ENCODE peak calls at places on chromosome 9, in five cellular contexts. R is SK-N-SH, T is H1, H is GM12891, Q is GM12878. U is an unnamed sample.

GRCh38 chr9:104088416-104088815 is 5.7 kb upstream of the SMC2 start:
- DNase-seq in T (no peak), R (no peak), Q (no peak), H (no peak), U (no peak)

GRCh38 chr9:37324691-37325490 is 97.6 kb upstream of the GRHPR start:
- DNase-seq in H (no peak), T (no peak), R (no peak), Q (no peak), U (no peak)

GRCh38 chr9:382383-382782 is 167.7 kb downstream of the DOCK8 start:
- DNase-seq in Q (no peak), R (no peak), T (no peak), H (no peak), U (no peak)

GRCh38 chr9:25935188-25935587 is 256.9 kb upstream of the TUSC1 start:
- DNase-seq in T (no peak), H (no peak), R (no peak), Q (no peak), U (no peak)

GRCh38 chr9:84271887-84272556 is 68.5 kb downstream of the SLC28A3 start:
- DNase-seq in H (no peak), Q (no peak), T (no peak), R (no peak), U (no peak)

GRCh38 chr9:132162764-132163456 is 1.1 kb downstream of the NTNG2 start:
- DNase-seq in H (no peak), Q (no peak), R (peak; percentile 72), T (no peak), U (no peak)

GRCh38 chr9:116174347-116174746 is 20.8 kb downstream of the PAPPA start:
- DNase-seq in Q (no peak), H (no peak), T (no peak), R (no peak), U (no peak)

GRCh38 chr9:137028281-137029057 is 432 bp upstream of the ABCA2 start:
- DNase-seq in R (peak; percentile 91), Q (no peak), H (peak; percentile 70), T (peak; percentile 77), U (peak; percentile 70)

GRCh38 chr9:121857941-121858340 is 206.5 kb downstream of the DAB2IP start:
- DNase-seq in T (peak; percentile 41), Q (no peak), H (no peak), R (no peak), U (no peak)

DNA sequence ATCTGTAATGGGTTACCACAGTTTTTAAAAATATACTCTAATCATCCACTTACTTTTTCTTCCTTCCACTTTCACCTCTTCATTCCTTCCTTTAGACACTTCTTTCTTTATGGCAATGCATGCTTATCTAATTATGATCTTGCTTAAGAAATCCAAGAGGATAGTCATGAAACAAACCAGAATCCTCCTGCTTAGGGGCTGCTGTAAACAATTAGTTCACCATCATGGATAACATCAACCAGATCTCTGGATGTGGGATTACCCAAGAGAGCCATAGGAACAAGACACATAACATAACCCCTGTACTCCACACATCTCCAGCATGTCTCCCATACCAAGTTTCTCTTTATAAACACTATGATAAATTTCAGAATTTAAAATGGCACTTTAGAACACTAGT is 713.4 kb upstream of the PTPRD start:
- DNase-seq in T (no peak), R (no peak), H (no peak), Q (no peak), U (no peak)
- TF ChIP-seq TAF1 in T (no peak), R (no peak), H (no peak), Q (no peak), U (no peak)

DNA sequence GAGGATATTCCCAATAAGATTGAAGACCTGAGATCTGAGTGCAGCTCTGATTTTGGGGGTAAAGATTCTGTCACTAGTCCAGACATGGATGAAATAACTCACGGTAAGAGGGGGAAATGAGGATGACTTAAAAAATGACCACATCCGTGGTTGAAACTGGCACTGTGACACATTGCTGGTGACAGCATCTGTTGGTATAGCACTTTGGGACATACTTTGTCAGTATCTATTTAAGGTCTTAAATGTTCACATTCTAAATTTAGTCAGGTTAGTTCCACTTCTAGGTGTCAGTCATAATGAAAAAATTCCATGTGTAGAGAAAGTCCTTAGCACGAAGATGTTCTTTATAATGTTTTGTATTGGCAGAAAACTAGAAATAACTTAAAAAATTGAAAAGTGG is 70.9 kb downstream of the GAPVD1 start:
- DNase-seq in R (no peak), Q (peak; percentile 68), H (peak; percentile 30), T (no peak), U (peak; percentile 19)
- TF ChIP-seq TAF1 in R (no peak), Q (no peak), H (no peak), T (no peak), U (no peak)

GRCh38 chr9:4384750-4385149 is 84.9 kb upstream of the GLIS3 start:
- DNase-seq in H (no peak), T (no peak), Q (no peak), R (no peak), U (no peak)

GRCh38 chr9:4381744-4382143 is 81.9 kb upstream of the GLIS3 start:
- DNase-seq in H (no peak), Q (no peak), R (no peak), T (no peak), U (no peak)

GRCh38 chr9:4375424-4376195 is 75.7 kb upstream of the GLIS3 start:
- DNase-seq in H (no peak), R (peak; percentile 27), Q (no peak), T (no peak), U (no peak)

GRCh38 chr9:4382722-4383317 is 83.0 kb upstream of the GLIS3 start:
- DNase-seq in H (no peak), R (peak; percentile 38), T (no peak), Q (peak; percentile 40), U (no peak)

DNA sequence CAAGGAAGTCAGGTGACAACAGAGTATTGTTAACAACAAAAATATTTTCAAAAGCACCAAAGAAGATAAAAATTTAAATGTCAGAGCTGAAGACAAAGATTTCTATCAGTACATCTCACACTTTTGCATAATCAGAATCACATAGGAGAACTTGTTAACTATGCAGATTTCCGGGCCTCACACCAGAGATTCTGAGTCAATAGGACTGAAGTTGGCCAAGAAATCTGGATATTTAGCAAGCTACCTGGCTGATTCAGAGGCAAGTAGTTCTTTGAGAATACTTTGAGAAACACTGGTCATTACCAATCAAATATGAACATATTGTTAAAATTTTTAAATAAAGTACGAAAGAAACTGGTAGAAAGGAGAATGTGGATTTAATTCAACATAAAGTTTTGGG is 80.5 kb upstream of the GLIS3 start:
- DNase-seq in R (no peak), Q (no peak), T (no peak), H (no peak), U (no peak)
- TF ChIP-seq TAF1 in R (no peak), Q (no peak), T (no peak), H (no peak), U (no peak)

GRCh38 chr9:109922617-109923260 is 142.7 kb downstream of the PALM2AKAP2 start:
- DNase-seq in H (no peak), T (no peak), R (no peak), Q (no peak), U (no peak)

GRCh38 chr9:109923826-109924225 is 143.8 kb downstream of the PALM2AKAP2 start:
- DNase-seq in Q (no peak), H (no peak), T (no peak), R (no peak), U (no peak)

GRCh38 chr9:109926321-109926959 is 146.4 kb downstream of the PALM2AKAP2 start:
- DNase-seq in Q (no peak), H (no peak), R (no peak), T (no peak), U (no peak)

GRCh38 chr9:109925810-109926209 is 145.8 kb downstream of the PALM2AKAP2 start:
- DNase-seq in H (no peak), T (no peak), Q (no peak), R (no peak), U (no peak)

DNA sequence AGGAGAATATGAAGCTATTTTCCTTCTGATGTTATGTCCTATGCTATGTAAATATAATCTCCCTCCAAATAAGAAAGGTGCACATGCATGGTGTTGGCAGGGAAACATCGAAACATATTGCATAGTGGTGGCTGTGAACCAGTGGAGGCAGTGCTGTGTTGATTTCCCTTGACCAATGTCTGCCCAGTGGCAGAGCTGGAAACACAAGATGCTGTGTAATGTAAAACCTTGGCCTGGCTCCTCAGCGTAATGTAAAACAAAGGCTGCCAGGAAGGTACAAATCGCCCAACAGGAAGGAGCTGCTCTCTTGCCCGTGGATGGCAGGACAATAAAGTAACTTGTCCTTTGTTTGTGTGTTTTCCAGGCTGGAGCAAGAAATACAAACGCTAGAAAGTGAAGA is 143.4 kb downstream of the PALM2AKAP2 start:
- DNase-seq in R (no peak), Q (no peak), T (no peak), H (no peak), U (no peak)
- TF ChIP-seq TAF1 in R (no peak), Q (no peak), T (no peak), H (no peak), U (no peak)

GRCh38 chr9:95181226-95181818 is 136.2 kb downstream of the FANCC start:
- DNase-seq in R (peak; percentile 26), H (no peak), T (no peak), Q (no peak), U (no peak)

GRCh38 chr9:95185931-95186330 is 131.6 kb downstream of the FANCC start:
- DNase-seq in H (no peak), T (no peak), R (no peak), Q (no peak), U (no peak)

GRCh38 chr9:95181845-95182244 is 135.7 kb downstream of the FANCC start:
- DNase-seq in Q (no peak), T (no peak), H (no peak), R (no peak), U (no peak)

GRCh38 chr9:95177617-95178016 is 139.9 kb downstream of the FANCC start:
- DNase-seq in T (no peak), H (no peak), Q (no peak), R (no peak), U (no peak)

GRCh38 chr9:95182854-95183563 is 134.5 kb downstream of the FANCC start:
- DNase-seq in Q (no peak), R (no peak), H (no peak), T (peak; percentile 62), U (no peak)
- TF ChIP-seq TAF1 in Q (no peak), R (no peak), H (no peak), T (no peak), U (no peak)

GRCh38 chr9:100587375-100587774 is 9.5 kb downstream of the CAVIN4 start:
- DNase-seq in H (no peak), Q (no peak), R (no peak), T (no peak), U (no peak)
- TF ChIP-seq TAF1 in H (no peak), Q (no peak), R (no peak), T (no peak), U (no peak)

U was measured in GM12892.